ENCODE peak calls at places on chromosomes 1 and 21, in four cellular contexts. C, A, P and K are unnamed samples.

GRCh38 chr1:31327381-31327780 is 30.5 kb downstream of the ZCCHC17 start:
- DNase-seq in A (no peak), P (no peak), C (no peak), K (no peak)

GRCh38 chr1:222240536-222241181 is 307.2 kb downstream of the HHIPL2 start:
- DNase-seq in C (no peak), P (no peak), A (no peak), K (no peak)

GRCh38 chr1:205926213-205926612 is 17.0 kb downstream of the SLC26A9 start:
- DNase-seq in C (no peak), P (no peak), A (no peak), K (peak; percentile 15)

GRCh38 chr1:91643431-91643830 is 142.8 kb downstream of the CDC7 start:
- DNase-seq in C (no peak), P (no peak), A (no peak), K (no peak)

GRCh38 chr1:203556047-203556851 is 62.3 kb downstream of the OPTC start:
- DNase-seq in P (peak; percentile 69), A (peak; percentile 50), C (no peak), K (no peak)

GRCh38 chr1:243849089-243850012 is 692 bp downstream of the AKT3 start:
- DNase-seq in C (peak; percentile 76), P (peak; percentile 58), A (peak; percentile 62), K (peak; percentile 55)

GRCh38 chr1:145916745-145917144 is 1.8 kb downstream of the PEX11B start:
- DNase-seq in A (no peak), P (no peak), C (no peak), K (no peak)

GRCh38 chr1:30762152-30762930 is 4.8 kb upstream of the LAPTM5 start:
- DNase-seq in P (no peak), A (no peak), C (no peak), K (no peak)

GRCh38 chr1:235013512-235013911 is 115.1 kb downstream of the TOMM20 start:
- DNase-seq in A (no peak), C (no peak), P (no peak), K (no peak)

GRCh38 chr21:45768011-45768740 is 124.7 kb downstream of the PCBP3 start:
- DNase-seq in A (no peak), P (no peak), C (no peak), K (no peak)

GRCh38 chr21:28632718-28633408 is 359.8 kb downstream of the LTN1 start:
- DNase-seq in A (no peak), P (no peak), C (no peak), K (no peak)

GRCh38 chr1:94981574-94981973 is 54.7 kb upstream of the CNN3 start:
- DNase-seq in P (no peak), C (no peak), A (no peak), K (no peak)

GRCh38 chr1:155171836-155172731 is 1.0 kb downstream of the KRTCAP2 start:
- DNase-seq in P (no peak), A (no peak), C (no peak), K (no peak)

GRCh38 chr1:193404236-193404635 is 217.8 kb upstream of the B3GALT2 start:
- DNase-seq in A (no peak), C (no peak), P (no peak), K (no peak)

GRCh38 chr1:67680486-67680885 is 4.5 kb upstream of the GADD45A start:
- DNase-seq in C (no peak), A (no peak), P (no peak), K (no peak)

GRCh38 chr1:198122693-198123092 is 34.1 kb upstream of the NEK7 start:
- DNase-seq in P (no peak), A (no peak), C (no peak), K (no peak)

GRCh38 chr1:205444931-205445652 is 10.8 kb downstream of the BLACAT1 start:
- DNase-seq in A (peak; percentile 88), P (peak; percentile 45), C (no peak), K (peak; percentile 77)

GRCh38 chr1:18927654-18928272 is 25.4 kb upstream of the ALDH4A1 start:
- DNase-seq in A (no peak), C (peak; percentile 57), P (no peak), K (no peak)

GRCh38 chr1:238221738-238222137 is 331.0 kb upstream of the ZP4 start:
- DNase-seq in P (no peak), C (no peak), A (no peak), K (no peak)
- H3K27ac ChIP-seq in P (no peak overlapping the region), C (no peak overlapping the region), A (no peak overlapping the region), K (no peak overlapping the region)

DNA sequence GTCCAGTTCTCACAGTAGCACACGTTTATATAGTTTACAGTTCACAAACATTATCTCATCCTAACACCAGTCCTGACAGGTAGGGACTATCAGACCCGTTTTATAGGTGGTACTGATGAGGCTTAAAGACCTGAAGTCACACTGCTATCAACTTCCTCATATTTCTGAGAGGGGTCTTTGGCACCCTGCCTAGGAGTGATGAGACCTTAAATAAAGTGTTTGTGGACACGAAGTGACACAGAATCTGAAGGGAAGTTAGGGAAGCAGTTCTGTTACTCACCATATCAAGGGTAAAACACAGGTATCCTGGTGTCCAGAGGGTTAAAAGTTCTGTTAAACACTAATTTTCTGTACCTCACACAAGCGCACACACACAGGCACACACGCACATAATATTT is 623 bp upstream of the TACSTD2 start:
- DNase-seq in A (no peak), C (no peak), P (no peak), K (no peak)
- H3K27ac ChIP-seq in A (no peak overlapping the region), C (no peak overlapping the region), P (no peak overlapping the region), K (peak overlapping the region; percentile 16)

GRCh38 chr1:26286064-26286416 is 6.2 kb downstream of the SH3BGRL3 start:
- DNase-seq in C (no peak), A (no peak), P (no peak), K (no peak)

GRCh38 chr1:26284597-26285351 is 4.9 kb downstream of the SH3BGRL3 start:
- DNase-seq in A (peak; percentile 50), C (peak; percentile 83), P (peak; percentile 75), K (no peak)

GRCh38 chr1:26287033-26287711 is 7.3 kb downstream of the SH3BGRL3 start:
- DNase-seq in P (no peak), C (peak; percentile 82), A (peak; percentile 22), K (no peak)

GRCh38 chr1:26283871-26284596 is 4.1 kb downstream of the SH3BGRL3 start:
- DNase-seq in A (no peak), P (no peak), C (no peak), K (no peak)

DNA sequence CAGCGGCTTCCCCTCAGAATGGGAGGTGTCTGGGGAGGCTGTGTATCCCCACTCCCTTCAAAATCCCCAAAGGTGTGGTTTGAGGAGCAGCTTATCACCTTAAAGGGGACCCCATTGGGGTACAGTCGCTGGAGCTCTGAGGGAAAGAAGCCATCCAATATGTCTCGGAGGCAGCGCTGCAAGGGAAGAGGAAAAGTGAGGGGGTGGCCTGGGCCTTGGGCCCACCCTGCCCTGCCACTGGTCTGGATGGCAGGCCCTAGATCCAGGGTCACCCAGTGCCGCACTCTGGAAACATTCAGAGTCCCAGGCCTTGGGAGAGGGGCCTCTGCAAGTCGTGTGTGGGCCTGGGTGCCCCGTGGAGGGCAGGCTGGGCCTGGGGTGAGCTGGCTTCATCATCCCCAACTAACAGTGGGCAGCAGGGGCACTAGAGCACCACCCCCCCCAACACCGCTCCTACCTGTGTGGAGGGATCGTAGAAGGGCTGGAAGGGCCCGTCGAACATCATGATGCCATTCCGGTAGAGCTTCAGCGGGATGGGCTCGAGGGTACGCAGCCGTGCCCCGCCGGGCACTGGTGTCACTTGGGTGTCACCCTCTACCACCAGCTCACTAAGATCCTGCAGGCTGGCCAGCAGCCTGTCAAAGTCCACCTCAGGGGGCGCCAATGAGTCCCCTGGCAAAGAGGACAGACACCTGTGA is 5.6 kb downstream of the SH3BGRL3 start:
- DNase-seq in P (no peak), A (no peak), C (no peak), K (no peak)
- H3K27ac ChIP-seq in P (peak overlapping the region; percentile 55), A (no peak overlapping the region), C (peak overlapping the region; percentile 86), K (no peak overlapping the region)

GRCh38 chr1:2381741-2382620 is 9.4 kb downstream of the MORN1 start:
- DNase-seq in A (peak; percentile 81), P (peak; percentile 90), C (peak; percentile 75), K (peak; percentile 46)
- H3K27ac ChIP-seq in A (no peak overlapping the region), P (no peak overlapping the region), C (no peak overlapping the region), K (no peak overlapping the region)

GRCh38 chr1:168145184-168146159 is 8.7 kb upstream of the GPR161 start:
- DNase-seq in A (peak; percentile 87), P (peak; percentile 89), C (peak; percentile 73), K (no peak)

GRCh38 chr1:168146160-168146539 is 9.4 kb upstream of the GPR161 start:
- DNase-seq in A (no peak), P (no peak), C (no peak), K (no peak)

GRCh38 chr1:168151935-168152334 is 15.2 kb upstream of the GPR161 start:
- DNase-seq in P (no peak), A (no peak), C (no peak), K (no peak)

GRCh38 chr1:168148916-168149315 is 12.2 kb upstream of the GPR161 start:
- DNase-seq in C (no peak), P (no peak), A (no peak), K (no peak)

GRCh38 chr1:168150283-168150682 is 13.6 kb upstream of the GPR161 start:
- DNase-seq in A (no peak), P (no peak), C (no peak), K (no peak)
- H3K27ac ChIP-seq in A (no peak overlapping the region), P (no peak overlapping the region), C (no peak overlapping the region), K (no peak overlapping the region)

GRCh38 chr1:39425634-39426033 is 65.8 kb upstream of the BMP8A start:
- DNase-seq in A (no peak), P (no peak), C (no peak), K (no peak)
- H3K27ac ChIP-seq in A (no peak overlapping the region), P (no peak overlapping the region), C (no peak overlapping the region), K (no peak overlapping the region)

GRCh38 chr21:44456207-44456914 is 1.1 kb downstream of the LRRC3 start:
- DNase-seq in P (no peak), A (no peak), C (no peak), K (no peak)
- H3K27ac ChIP-seq in P (no peak overlapping the region), A (no peak overlapping the region), C (peak overlapping the region; percentile 55), K (no peak overlapping the region)

DNA sequence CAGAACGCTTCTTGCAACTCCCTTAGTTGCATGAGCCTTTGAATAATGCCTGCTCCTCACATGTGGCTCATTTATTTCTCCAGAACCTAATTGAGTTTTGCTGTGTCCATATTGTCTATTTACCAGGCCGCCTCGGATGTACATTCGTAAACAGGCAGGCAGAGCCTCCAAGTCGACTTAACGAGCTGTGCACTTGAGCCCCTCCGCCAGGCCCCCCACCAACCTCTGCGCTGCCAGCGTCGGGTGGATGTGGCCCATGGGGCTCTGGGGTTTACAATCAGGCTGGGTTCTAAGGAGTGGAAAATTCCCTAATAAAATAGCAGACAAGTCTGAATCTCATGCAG is 106.1 kb downstream of the NPHP4 start:
- DNase-seq in A (no peak), C (no peak), P (no peak), K (no peak)
- H3K27ac ChIP-seq in A (no peak overlapping the region), C (no peak overlapping the region), P (no peak overlapping the region), K (no peak overlapping the region)